ENCODE peak calls at places on chromosomes 5 and 9, in four cellular contexts. F is stimulated activated CD8-positive, alpha-beta memory T cell treated with anti-CD3 and anti-CD28 coated beads, Interleukin-15, amount 100 ng/mL, for 4 hours; P is mesothelial cell of epicardium; U is NCI-H460. C is an unnamed sample.

GRCh38 chr5:163193886-163194285 is 243.5 kb upstream of the CCNG1 start:
- DNase-seq in F (no peak), P (no peak), U (no peak), C (no peak)

GRCh38 chr5:32531885-32532520 is 53.4 kb upstream of the SUB1 start:
- DNase-seq in F (no peak), P (no peak), U (peak), C (no peak)

GRCh38 chr9:19732570-19732969 is 56.3 kb downstream of the SLC24A2 start:
- DNase-seq in F (no peak), P (no peak), U (no peak), C (no peak)

GRCh38 chr9:76136986-76137385 is 246.5 kb downstream of the PCSK5 start:
- DNase-seq in F (no peak), P (no peak), U (peak), C (no peak)

GRCh38 chr5:13359326-13359725 is 585.2 kb downstream of the DNAH5 start:
- DNase-seq in F (no peak), P (no peak), U (peak), C (no peak)

GRCh38 chr9:100674419-100675122 is 96.7 kb downstream of the CAVIN4 start:
- DNase-seq in F (no peak), P (no peak), U (no peak), C (no peak)

GRCh38 chr9:92048924-92049625 is 66.1 kb downstream of the SPTLC1 start:
- DNase-seq in F (no peak), P (no peak), U (no peak), C (no peak)

GRCh38 chr5:35183243-35183955 is 46.9 kb downstream of the PRLR start:
- DNase-seq in F (no peak), P (no peak), U (peak), C (no peak)

GRCh38 chr5:132487095-132487428 is 3.5 kb downstream of the IRF1 start:
- DNase-seq in F (no peak), P (no peak), U (no peak), C (no peak)

GRCh38 chr9:108356806-108357205 is 499.0 kb downstream of the ACTL7B start:
- DNase-seq in F (no peak), P (no peak), U (no peak), C (no peak)

GRCh38 chr5:151912360-151912759 is 12.3 kb downstream of the GLRA1 start:
- DNase-seq in F (no peak), P (no peak), U (no peak), C (no peak)

GRCh38 chr9:125759812-125760134 is 12.6 kb downstream of the PBX3 start:
- DNase-seq in F (no peak), P (no peak), U (no peak), C (peak)

GRCh38 chr5:119721775-119722174 is 92.4 kb downstream of the FAM170A start:
- DNase-seq in F (no peak), P (no peak), U (no peak), C (no peak)

GRCh38 chr9:129451089-129451656 is 169.7 kb downstream of the C9orf50 start:
- DNase-seq in F (no peak), P (no peak), U (no peak), C (no peak)

GRCh38 chr5:125829349-125829748 is 593.9 kb upstream of the GRAMD2B start:
- DNase-seq in F (no peak), P (no peak), U (no peak), C (no peak)

GRCh38 chr9:31034311-31034710 is 1350.1 kb upstream of the ACO1 start:
- DNase-seq in F (no peak), P (no peak), U (no peak), C (no peak)